ENCODE peak calls at places on chromosomes 11 and 22, in seven cellular contexts. Z is neuronal stem cell, N is mesendoderm, I is mesenchymal stem cell, Q is H9, E is trophoblast cell, G is H1. O is an unnamed sample.

GRCh38 chr11:10414659-10415058 is 40.4 kb upstream of the AMPD3 start:
- DNase-seq in Z (no peak), N (peak; percentile 27), I (no peak), Q (no peak), E (no peak), G (no peak), O (peak; percentile 21)

GRCh38 chr11:17635551-17635938 is 83.8 kb upstream of the MYOD1 start:
- DNase-seq in Z (no peak), N (no peak), I (no peak), Q (no peak), E (no peak), G (no peak), O (no peak)

GRCh38 chr11:89495951-89496350 is 4.8 kb upstream of the NOX4 start:
- DNase-seq in Z (peak; percentile 29), N (peak; percentile 90), I (peak; percentile 83), Q (no peak), E (peak; percentile 97), G (no peak), O (peak; percentile 93)

GRCh38 chr22:40668611-40669390 is 10.5 kb upstream of the MCHR1 start:
- DNase-seq in Z (no peak), N (peak; percentile 72), I (peak; percentile 95), Q (no peak), E (peak; percentile 59), G (no peak), O (peak; percentile 89)

GRCh38 chr22:17990167-17990566 is 34.2 kb downstream of the MICAL3 start:
- DNase-seq in Z (no peak), N (no peak), I (no peak), Q (no peak), E (no peak), G (no peak), O (no peak)

GRCh38 chr22:43433904-43434600 is 22.2 kb downstream of the MPPED1 start:
- DNase-seq in Z (no peak), N (no peak), I (no peak), Q (peak; percentile 19), E (no peak), G (no peak), O (no peak)

GRCh38 chr22:27573280-27573711 is 228.3 kb downstream of the MN1 start:
- DNase-seq in Z (peak; percentile 49), N (no peak), I (no peak), Q (no peak), E (no peak), G (no peak), O (no peak)

GRCh38 chr22:29071261-29072045 is 1.4 kb upstream of the KREMEN1 start:
- DNase-seq in Z (peak; percentile 56), N (peak; percentile 67), I (peak; percentile 32), Q (peak; percentile 72), E (peak; percentile 54), G (peak; percentile 78), O (peak; percentile 7)

GRCh38 chr11:1163321-1163910 is 5.7 kb downstream of the MUC5AC start:
- DNase-seq in Z (no peak), N (no peak), I (no peak), Q (no peak), E (no peak), G (no peak), O (no peak)

DNA sequence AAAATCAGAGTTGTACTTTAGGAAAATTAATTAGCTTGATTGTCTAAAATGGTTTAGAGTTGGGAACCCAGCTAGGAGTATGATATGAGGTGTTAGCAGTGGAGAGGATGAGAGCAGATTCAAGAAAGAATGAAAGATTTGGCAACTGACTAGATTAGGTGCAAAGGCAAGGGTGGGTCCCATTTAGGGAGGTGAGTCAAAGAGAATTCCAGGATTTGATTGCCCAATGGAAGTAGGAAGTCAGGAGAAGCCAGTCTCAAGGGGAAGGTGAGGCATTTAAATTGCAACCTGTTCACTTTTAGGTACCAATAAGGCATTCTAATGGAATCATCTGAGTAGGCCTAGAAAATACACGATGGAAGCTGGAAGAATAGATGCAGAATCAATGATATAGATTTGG is 3.6 kb upstream of the CKAP5 start:
- DNase-seq in Z (no peak), N (no peak), I (no peak), Q (no peak), E (no peak), G (no peak), O (no peak)
- H2AK5ac ChIP-seq in Z (no peak overlapping the region), N (no peak overlapping the region), I (no peak overlapping the region), Q (no peak overlapping the region), E (no peak overlapping the region), G (no peak overlapping the region), O (no peak overlapping the region)

DNA sequence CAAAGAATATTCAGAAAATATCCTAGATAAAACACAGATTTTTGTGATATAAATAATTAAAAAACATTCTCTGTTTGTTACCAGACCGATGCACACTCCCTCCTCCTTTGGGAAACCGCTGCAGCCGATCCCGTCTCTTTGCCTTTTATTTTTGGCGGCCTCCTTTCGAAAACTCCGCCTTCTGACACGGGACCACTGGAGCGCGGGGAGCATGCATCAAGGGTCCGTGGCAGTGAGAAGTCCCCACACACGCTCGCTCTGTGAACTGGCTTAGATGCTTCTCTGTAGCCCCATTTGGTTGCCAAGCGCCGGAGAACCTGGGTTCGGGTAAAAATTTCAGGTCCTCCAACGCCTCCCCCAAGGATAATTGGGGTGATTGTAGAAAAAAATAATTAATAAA is 17.0 kb downstream of the DDX17 start:
- DNase-seq in Z (no peak), N (no peak), I (no peak), Q (no peak), E (no peak), G (no peak), O (no peak)
- H2BK5ac ChIP-seq in Z (no peak overlapping the region), N (no peak overlapping the region), I (no peak overlapping the region), Q (no peak overlapping the region), E (no peak overlapping the region), G (no peak overlapping the region), O (no peak overlapping the region)

DNA sequence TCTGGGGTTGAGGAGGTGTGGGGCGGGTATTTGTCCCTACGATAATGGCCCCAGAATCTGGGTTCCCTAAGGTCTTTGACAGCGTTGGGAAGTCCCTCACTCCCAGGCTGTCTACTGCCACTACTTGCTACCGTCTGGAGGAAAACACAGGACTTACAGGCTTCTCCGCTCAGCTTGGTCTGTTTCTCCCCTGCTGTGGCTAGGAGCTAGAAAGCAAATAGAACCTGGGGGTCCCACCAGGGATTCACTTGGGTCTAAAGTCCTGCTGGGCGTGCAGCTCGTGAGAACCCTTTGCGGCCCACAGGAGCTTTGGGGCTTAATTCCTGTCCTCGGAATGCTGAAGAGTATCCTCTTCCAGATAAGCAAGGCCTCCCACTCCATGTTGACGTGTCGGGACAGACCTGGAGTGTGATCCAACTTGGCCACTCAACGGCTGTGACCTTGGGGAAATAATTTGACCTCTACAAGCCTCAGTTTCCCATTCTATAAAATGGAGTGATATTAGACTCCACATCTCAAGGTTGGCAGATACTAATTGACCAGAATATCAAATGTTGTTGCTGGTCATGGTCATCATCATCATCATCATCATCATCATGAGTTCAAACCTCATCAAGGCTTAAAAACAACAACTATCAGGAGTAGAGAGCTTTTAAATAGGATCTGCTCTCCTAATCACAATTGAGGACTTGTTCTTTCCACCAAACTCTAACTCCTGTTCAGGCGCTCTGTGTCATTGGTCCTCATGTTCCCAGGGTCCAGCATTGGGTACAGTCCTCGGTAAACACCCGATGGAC is 1.7 kb upstream of the MYBPC3 start:
- DNase-seq in Z (no peak), N (no peak), I (no peak), Q (no peak), E (no peak), G (no peak), O (no peak)
- H2AK5ac ChIP-seq in Z (no peak overlapping the region), N (no peak overlapping the region), I (no peak overlapping the region), Q (no peak overlapping the region), E (no peak overlapping the region), G (no peak overlapping the region), O (peak overlapping the region; percentile 52)

DNA sequence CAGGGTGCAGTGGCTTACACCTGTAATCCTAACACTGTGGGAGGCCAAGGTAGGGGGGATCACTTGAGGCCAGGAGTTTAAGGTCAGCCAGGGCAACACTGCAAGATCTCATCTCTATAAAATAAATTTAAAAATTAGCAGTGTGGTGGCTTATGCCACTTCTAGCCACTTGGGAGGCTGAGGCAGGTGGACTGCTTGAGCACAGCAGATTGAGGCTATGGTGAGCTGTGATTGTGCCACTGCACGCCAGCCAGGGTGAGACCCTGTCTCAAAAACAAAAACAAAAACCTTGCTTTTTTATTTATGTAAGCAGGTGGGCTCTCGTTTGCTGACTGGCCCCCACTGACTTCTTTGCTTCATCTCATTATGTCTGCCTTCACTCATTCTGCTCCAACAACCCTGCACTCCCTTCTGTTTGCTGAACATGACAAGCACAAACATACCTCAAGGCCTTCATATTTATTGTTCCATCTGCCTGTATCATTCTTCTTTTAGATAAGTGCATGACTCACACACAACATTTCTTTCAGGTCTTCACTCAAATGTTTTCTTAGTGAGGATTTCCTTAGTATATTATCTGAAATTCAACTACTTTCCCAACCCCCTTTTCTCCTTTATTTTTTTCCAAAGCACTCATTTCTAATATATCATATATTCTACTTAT is 32.4 kb upstream of the CLNS1A start:
- DNase-seq in Z (no peak), N (no peak), I (peak; percentile 6), Q (no peak), E (peak; percentile 68), G (no peak), O (peak; percentile 68)
- H2BK5ac ChIP-seq in Z (no peak overlapping the region), N (no peak overlapping the region), I (no peak overlapping the region), Q (no peak overlapping the region), E (no peak overlapping the region), G (no peak overlapping the region), O (peak overlapping the region; percentile 16)

DNA sequence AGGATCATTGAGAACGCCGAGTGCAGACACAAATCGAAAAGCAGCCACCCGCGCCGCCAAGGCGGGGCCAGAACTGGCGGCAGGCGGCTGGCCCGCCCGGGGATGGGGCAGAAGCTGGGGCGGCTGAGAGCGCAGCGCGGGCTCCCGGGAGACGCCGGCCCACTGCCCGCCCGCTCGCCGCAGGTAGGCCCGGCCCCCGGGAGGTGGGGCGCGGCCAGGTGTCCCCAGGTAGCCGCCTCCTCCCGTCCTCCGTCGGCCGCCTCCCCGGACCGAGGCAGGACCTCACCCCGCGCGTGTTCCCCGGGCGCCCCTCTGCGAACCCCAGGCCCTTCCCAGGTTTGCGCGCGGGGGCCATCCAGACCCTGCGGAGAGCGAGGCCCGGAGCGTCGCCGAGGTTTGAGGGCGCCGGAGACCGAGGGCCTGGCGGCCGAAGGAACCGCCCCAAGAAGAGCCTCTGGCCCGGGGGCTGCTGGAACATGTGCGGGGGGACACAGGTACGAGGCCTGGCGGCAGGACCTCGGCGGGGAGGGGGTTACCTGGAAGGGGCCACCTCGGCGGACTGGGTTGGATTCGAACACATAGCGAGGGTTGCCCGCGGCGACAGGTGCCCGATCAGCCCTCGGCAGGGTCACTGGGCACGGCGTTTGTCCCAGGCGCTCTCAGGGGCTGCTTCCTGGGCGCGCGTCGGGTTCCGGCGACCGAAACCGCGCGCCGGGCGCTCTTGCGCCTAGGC is at the start of gene PRRG4:
- DNase-seq in Z (peak; percentile 32), N (peak; percentile 72), I (no peak), Q (peak; percentile 63), E (peak; percentile 90), G (peak; percentile 80), O (peak; percentile 16)
- H2AK5ac ChIP-seq in Z (no peak within 1 kb of the TSS), N (no peak within 1 kb of the TSS), I (no peak within 1 kb of the TSS), Q (no peak within 1 kb of the TSS), E (no peak within 1 kb of the TSS), G (no peak within 1 kb of the TSS), O (no peak within 1 kb of the TSS)

O was measured in IMR-90.